ENCODE peak calls at places on chromosomes 3 and 15, in five cellular contexts. P, A, Z, F and W are unnamed samples. For H3K36me3, the result is how much of the 10 kb centered on the place peaks cover.

GRCh38 chr15:49466119-49466518 is 43.1 kb downstream of the FGF7 start:
- DNase-seq in P (no peak), F (no peak), A (no peak), Z (no peak), W (no peak)

GRCh38 chr3:30962493-30962892 is 68.0 kb upstream of the GADL1 start:
- DNase-seq in Z (no peak), F (no peak), A (no peak), P (no peak), W (no peak)

GRCh38 chr3:41893977-41894376 is 67.9 kb downstream of the ULK4 start:
- DNase-seq in P (peak), A (peak), F (no peak), Z (peak), W (peak)

GRCh38 chr3:197308591-197308990 is 10.2 kb upstream of the DLG1 start:
- DNase-seq in A (no peak), P (no peak), Z (no peak), F (no peak), W (no peak)

GRCh38 chr3:173743111-173743510 is 345.6 kb downstream of the NLGN1 start:
- DNase-seq in F (no peak), P (no peak), A (no peak), Z (no peak), W (no peak)

GRCh38 chr15:57387011-57387410 is 10.7 kb downstream of the CGNL1 start:
- DNase-seq in Z (no peak), F (no peak), A (no peak), P (no peak), W (no peak)

GRCh38 chr15:64249842-64250575 is 87.2 kb upstream of the PPIB start:
- DNase-seq in P (no peak), Z (no peak), F (no peak), A (no peak), W (no peak)

GRCh38 chr3:171505822-171506333 is 45.7 kb upstream of the TNIK start:
- DNase-seq in F (no peak), Z (no peak), A (no peak), P (no peak), W (no peak)

GRCh38 chr3:139894638-139894989 is 40.4 kb upstream of the CLSTN2 start:
- DNase-seq in F (no peak), Z (no peak), A (no peak), P (no peak), W (no peak)

GRCh38 chr15:95988574-95988887 is 342.0 kb upstream of the NR2F2 start:
- DNase-seq in F (no peak), Z (peak), A (no peak), P (no peak), W (no peak)

DNA sequence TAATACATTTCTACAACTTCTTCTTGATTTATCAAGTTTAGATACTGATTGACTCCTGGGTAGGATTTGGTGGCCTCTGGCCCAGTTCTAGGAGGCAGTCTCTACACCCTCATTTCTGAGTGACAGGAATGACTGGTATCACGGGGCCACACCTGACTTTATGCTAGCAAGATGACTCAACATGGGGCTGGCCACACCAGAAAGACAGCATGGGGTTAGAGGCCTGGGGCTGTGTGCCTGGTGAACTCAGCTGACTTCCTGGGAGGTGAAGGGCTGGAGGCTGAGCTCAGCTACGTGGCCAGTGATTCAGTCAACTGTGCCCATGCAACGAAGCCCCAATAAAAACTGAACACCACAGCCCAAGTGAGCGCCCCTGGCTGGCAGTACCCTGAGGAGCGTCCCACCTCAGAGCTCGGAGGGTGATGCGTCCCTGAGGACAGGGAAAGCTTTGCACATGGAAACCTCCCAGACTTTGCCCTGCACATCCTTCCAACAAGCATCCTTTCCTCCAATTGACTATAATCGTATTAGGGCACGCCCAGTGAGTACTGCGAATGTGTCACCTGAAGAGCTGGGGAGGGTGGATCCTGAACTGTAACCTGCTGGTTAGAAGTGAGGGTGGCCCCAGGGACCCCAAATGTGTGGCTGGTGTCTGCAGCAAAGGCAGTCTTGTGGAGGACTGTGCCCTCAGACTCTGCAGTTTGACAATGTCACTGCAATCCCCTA is 57.2 kb downstream of the NIPA2 start:
- DNase-seq in P (peak), Z (peak), F (no peak), A (no peak), W (no peak)
- H3K36me3 ChIP-seq in P (under half), Z (under half), F (under half), A (under half), W (under half)

GRCh38 chr15:59680346-59680745 is 8.8 kb downstream of the BNIP2 start:
- DNase-seq in F (no peak), P (no peak), A (no peak), Z (no peak), W (no peak)

GRCh38 chr15:59678171-59678570 is 10.9 kb downstream of the BNIP2 start:
- DNase-seq in F (no peak), Z (no peak), P (no peak), A (no peak), W (no peak)

GRCh38 chr15:59678620-59679019 is 10.5 kb downstream of the BNIP2 start:
- DNase-seq in P (no peak), F (no peak), A (no peak), Z (no peak), W (no peak)

GRCh38 chr15:59676565-59676964 is 12.6 kb downstream of the BNIP2 start:
- DNase-seq in F (no peak), Z (no peak), P (no peak), A (no peak), W (no peak)

GRCh38 chr15:59674501-59674900 is 14.6 kb downstream of the BNIP2 start:
- DNase-seq in Z (no peak), A (no peak), P (no peak), F (no peak), W (no peak)
- H3K36me3 ChIP-seq in Z (half or more), A (under half), P (under half), F (under half), W (under half)

GRCh38 chr15:70059476-70060213 is 38.1 kb downstream of the TLE3 start:
- DNase-seq in A (no peak), P (no peak), Z (no peak), F (no peak), W (no peak)
- H3K36me3 ChIP-seq in A (under half), P (under half), Z (half or more), F (under half), W (under half)

DNA sequence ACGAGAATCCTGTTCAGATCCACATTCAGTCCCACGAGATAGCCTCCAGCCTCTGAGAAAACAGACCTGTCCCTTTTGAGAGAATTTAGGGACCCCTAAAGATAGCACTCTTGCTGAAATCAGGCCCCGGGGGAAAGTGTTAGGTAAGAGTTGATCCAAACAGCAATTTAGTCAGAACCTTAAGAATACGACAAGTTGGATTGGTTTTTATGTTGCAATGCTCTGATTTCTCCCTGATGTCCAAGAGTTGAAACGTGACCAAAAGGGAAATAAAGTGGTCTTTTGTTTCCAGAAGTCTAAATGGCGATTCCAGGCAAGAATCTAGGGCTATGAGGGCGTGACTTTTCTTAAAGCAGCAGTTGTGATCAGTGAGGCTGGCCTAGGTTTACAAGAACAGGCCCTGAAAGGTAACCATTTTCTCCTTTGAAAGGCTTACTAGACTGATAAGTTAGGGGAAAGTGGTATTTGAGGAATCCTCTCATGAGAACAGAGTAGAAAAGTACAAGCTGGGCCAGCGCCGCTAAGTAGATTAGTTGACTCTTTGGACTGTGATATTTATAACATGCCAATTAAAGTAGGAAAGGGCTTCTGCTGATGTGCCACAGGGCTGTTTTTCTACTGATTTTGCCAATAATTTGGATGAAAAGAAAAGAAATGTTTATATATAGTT is 4.9 kb downstream of the MAN2A2 start:
- DNase-seq in P (no peak), F (no peak), Z (no peak), A (no peak), W (no peak)
- H3K36me3 ChIP-seq in P (under half), F (half or more), Z (under half), A (under half), W (under half)

DNA sequence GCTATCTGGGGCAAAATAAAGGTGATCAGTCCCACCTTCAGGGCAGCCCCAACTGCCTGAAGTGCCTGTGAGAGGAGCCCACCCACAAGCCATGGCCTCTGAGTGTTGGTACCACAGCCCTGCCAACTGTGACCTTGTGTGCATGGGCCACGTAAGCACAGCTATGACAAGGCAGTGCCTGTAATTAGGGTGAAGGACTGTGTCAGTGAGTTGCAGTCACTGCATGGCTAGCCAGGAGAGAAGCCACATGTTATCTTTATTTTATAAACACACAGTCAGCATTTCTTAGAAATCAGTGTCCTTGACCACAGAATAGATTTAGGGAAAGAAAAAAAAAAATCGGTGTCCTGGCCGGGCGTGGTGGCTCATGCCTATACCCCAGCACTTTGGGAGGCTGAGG is 24.8 kb downstream of the EXOSC7 start:
- DNase-seq in A (no peak), P (no peak), F (no peak), Z (no peak), W (no peak)
- H3K36me3 ChIP-seq in A (under half), P (under half), F (under half), Z (half or more), W (under half)

DNA sequence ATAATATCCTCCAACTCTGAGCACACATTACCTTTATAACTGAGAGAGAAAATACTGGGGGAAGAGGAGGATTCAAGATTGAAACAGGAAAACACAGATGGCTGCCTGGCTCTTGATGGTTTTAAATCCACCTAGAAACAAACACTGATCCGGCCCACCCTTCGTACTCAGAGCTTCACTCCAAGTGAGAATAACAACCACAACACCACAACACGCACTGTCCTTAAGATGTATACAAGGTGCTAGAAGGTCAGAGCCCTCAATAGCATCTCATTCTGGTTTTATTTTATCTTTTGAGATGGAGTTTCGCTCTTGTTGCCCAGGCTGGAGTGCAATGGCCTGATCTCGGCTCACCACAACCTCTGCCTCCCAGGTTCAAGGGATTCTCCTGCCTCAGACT is 9.9 kb downstream of the IP6K2 start:
- DNase-seq in P (no peak), A (no peak), F (no peak), Z (no peak), W (no peak)
- H3K36me3 ChIP-seq in P (under half), A (under half), F (under half), Z (under half), W (under half)

GRCh38 chr3:160485931-160486330 is 36.3 kb upstream of the TRIM59 start:
- DNase-seq in P (no peak), Z (no peak), F (no peak), A (no peak), W (no peak)

GRCh38 chr3:160486459-160486869 is 36.9 kb upstream of the TRIM59 start:
- DNase-seq in F (no peak), A (peak), P (peak), Z (no peak), W (no peak)

GRCh38 chr3:160490166-160490565 is 40.6 kb upstream of the TRIM59 start:
- DNase-seq in F (no peak), Z (no peak), A (no peak), P (no peak), W (no peak)
- H3K36me3 ChIP-seq in F (under half), Z (under half), A (under half), P (under half), W (under half)

DNA sequence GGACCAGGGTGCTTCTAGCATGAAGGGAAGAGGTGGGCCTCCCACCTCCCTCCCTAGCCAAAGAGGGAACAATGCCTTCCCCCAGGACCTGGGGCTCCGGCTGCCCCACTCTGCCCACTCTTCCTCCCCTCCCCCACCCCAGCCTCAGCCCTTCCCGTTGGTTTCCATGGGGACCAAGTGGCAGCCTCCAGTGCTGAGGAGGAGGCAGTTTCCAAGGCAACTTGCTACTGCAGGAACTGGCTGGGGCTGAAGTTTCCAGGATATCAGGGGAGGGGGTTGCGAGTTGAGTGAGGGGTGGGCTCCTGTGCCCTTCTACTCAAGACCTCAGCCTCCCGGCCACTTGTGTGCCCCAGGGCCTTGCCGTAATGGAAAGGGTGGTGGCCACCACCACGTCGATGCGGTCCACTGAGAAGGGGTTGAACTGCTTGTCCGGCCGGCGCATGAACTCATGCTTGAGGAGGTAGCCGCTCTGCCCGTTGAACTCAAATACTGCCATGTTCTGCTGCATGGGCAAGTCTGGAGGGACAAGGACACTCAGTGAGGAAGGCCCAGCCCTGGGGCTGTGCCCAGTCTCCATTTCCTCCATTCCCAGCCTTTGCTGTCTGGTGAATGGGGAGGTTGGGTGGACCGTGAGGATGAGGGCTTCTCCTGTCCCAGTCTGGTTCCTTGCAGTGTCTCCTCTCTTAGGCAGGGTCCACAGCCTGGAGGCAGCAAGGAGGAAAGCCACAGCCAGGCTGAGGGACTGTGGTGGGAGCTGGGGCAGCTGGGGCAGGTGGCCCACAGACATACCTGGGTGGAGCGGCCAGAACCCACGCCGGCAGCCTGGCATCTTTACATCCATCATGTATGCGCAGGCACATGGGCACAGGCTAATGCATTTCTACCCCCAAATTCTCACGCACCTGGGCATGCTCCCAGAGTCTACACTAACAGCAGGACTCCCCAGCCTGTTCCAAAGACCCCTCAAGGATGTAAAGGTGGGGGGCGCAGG is 11.3 kb upstream of the ANKRD63 start:
- DNase-seq in P (no peak), A (peak), F (no peak), Z (no peak), W (peak)
- H3K36me3 ChIP-seq in P (under half), A (under half), F (under half), Z (under half), W (under half)

GRCh38 chr3:153165211-153165815 is 3.3 kb downstream of the RAP2B start:
- DNase-seq in Z (no peak), A (no peak), F (no peak), P (no peak), W (no peak)
- H3K36me3 ChIP-seq in Z (under half), A (under half), F (under half), P (under half), W (under half)